ENCODE peak calls at places on chromosomes 1 and 21, in ten cellular contexts. K is heart right ventricle, R is IMR-90, Y is OCI-LY7, D is breast epithelium, E is lower lobe of right lung, U is mucosa of descending colon, C is cardiac muscle cell, P is mammary epithelial cell, I is thyroid gland. J is an unnamed sample.

GRCh38 chr21:40850071-40850470 is 3.1 kb upstream of the DSCAM start:
- DNase-seq in E (no peak), R (no peak), K (no peak), C (no peak), I (no peak), Y (no peak), D (no peak), U (no peak), P (peak; percentile 21), J (no peak)

GRCh38 chr21:15752763-15753407 is 23.1 kb downstream of the USP25 start:
- DNase-seq in K (no peak), Y (no peak), D (no peak), R (no peak), U (no peak), C (no peak), E (no peak), I (no peak), P (peak; percentile 40), J (no peak)

GRCh38 chr1:88961081-88961480 is 31.3 kb downstream of the KYAT3 start:
- DNase-seq in K (no peak), P (no peak), I (no peak), Y (no peak), C (no peak), D (no peak), U (no peak), R (no peak), E (no peak), J (no peak)

GRCh38 chr1:43382027-43382771 is 7.4 kb downstream of the MED8 start:
- DNase-seq in E (no peak), Y (no peak), P (no peak), U (no peak), K (no peak), I (no peak), D (no peak), R (no peak), C (peak; percentile 66), J (peak; percentile 77)

GRCh38 chr1:177340601-177341067 is 169.9 kb downstream of the BRINP2 start:
- DNase-seq in R (no peak), U (no peak), D (no peak), C (no peak), P (no peak), I (no peak), E (no peak), K (no peak), Y (no peak), J (no peak)

GRCh38 chr1:116962976-116963639 is 38.5 kb upstream of the CD101 start:
- DNase-seq in U (no peak), C (no peak), D (no peak), P (no peak), Y (no peak), K (no peak), R (no peak), I (no peak), E (peak; percentile 49), J (no peak)

GRCh38 chr1:51293898-51294515 is 36.4 kb downstream of the TTC39A start:
- DNase-seq in R (no peak), I (no peak), D (no peak), U (no peak), Y (no peak), K (no peak), C (no peak), P (no peak), E (no peak), J (no peak)

GRCh38 chr21:26846036-26846931 is 1.1 kb upstream of the ADAMTS1 start:
- DNase-seq in D (peak; percentile 71), K (peak; percentile 88), I (peak; percentile 82), P (peak; percentile 50), Y (no peak), U (peak; percentile 75), C (peak; percentile 93), R (peak; percentile 82), E (peak; percentile 78), J (no peak)

GRCh38 chr1:152543808-152544207 is 22.8 kb downstream of the LCE3E start:
- DNase-seq in I (no peak), C (no peak), E (no peak), R (no peak), D (no peak), U (no peak), P (no peak), Y (peak; percentile 8), K (no peak), J (peak; percentile 34)
- TF ChIP-seq CTCF in I (no peak), C (no peak), E (no peak), R (peak; percentile 7), D (no peak), U (no peak), P (peak; percentile 2), Y (peak; percentile 64), K (no peak), J (peak; percentile 73)

DNA sequence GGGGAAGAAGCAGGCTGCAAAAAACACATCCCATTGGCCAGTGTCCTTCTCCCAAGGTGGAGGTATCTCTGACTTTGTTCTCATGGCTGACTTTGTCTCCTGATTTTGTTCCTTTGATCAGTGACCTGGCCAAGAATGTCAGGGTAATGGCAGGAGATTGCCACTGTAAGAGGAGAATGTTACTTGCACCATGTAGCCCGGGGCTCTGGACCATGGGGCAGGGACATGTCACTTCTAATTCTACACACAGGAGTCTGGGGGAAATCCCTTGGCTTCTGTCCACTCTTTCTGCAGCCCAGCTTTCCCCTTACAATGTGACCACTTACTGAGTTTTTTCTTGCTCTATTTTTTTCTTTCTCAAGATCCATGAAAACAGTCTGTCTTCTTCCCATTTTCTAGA is 87.7 kb upstream of the LRRN2 start:
- DNase-seq in I (no peak), E (no peak), C (no peak), D (no peak), P (no peak), K (no peak), Y (no peak), R (no peak), U (no peak), J (no peak)
- H3K9me3 ChIP-seq in I (no peaks in the 10 kb centered on the region), E (no peaks in the 10 kb centered on the region), C (no peaks in the 10 kb centered on the region), D (no peaks in the 10 kb centered on the region), P (no peaks in the 10 kb centered on the region), K (no peaks in the 10 kb centered on the region), Y (no peaks in the 10 kb centered on the region), R (no peaks in the 10 kb centered on the region), U (no peaks in the 10 kb centered on the region), J (peaks cover 5% of the 10 kb centered on the region)

GRCh38 chr1:26197813-26198212 is 7.4 kb downstream of the CATSPER4 start:
- DNase-seq in P (no peak), I (no peak), U (no peak), K (no peak), R (no peak), C (no peak), D (no peak), E (no peak), Y (no peak), J (no peak)

GRCh38 chr1:26200413-26200812 is 10.0 kb downstream of the CATSPER4 start:
- DNase-seq in I (no peak), U (no peak), P (no peak), K (no peak), C (no peak), R (no peak), D (no peak), E (no peak), Y (no peak), J (no peak)

GRCh38 chr1:26203642-26204318 is 13.4 kb downstream of the CATSPER4 start:
- DNase-seq in R (no peak), P (no peak), K (no peak), D (no peak), I (no peak), Y (peak; percentile 11), C (no peak), E (no peak), U (no peak), J (peak; percentile 41)
- TF ChIP-seq CTCF in R (no peak), P (no peak), K (no peak), D (no peak), I (no peak), Y (peak; percentile 57), C (no peak), E (no peak), U (no peak), J (peak; percentile 51)

DNA sequence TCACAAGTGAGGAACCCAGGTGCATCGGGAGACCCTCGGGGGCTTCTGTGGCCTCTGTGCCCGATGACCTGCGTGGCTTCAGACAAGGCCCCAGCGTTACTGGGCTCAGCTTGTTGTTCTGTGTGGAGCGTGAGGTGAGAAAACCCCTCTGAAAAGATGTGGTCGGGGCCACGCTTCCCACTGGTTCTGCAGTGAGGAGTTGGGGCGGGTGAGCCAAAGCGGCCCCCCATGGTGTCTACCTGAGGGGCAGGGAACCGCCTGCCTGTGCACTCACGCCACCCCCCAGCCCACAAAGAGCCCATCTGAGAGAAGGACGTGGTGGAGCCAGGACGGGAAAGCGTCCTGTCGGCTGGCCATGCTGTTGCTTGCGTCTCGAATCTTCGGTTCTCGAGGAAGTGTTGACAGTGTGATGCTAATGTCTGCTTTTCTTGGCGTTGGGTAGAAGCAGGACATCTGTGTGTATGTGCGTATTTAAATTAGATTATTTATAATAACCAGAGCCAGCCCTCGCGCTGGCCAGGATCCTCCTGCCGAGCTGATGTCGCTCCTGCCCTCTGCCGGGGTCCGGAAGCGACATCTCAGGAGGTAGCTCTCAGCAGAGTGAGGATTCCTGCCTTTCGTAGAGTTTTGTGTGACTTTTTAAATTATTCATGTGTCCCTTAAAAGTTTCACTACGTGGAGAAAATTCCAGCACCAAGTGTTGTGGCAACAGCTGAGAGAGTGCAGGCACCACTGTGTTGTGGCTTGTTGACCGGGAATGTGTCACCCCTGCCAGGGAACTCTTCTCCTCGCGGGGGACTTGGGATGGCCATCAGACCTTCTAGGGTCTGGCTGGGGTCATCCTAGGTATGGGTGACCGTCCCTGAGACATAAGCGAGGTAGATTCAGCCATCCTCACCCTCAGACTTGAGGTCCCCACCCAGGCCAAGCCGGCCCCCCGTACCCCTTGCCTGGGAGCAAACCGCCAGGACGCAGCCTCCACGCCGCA is 15.3 kb downstream of the TMEM201 start:
- DNase-seq in R (peak; percentile 30), Y (no peak), E (no peak), D (no peak), K (no peak), I (no peak), U (peak; percentile 44), C (peak; percentile 20), P (no peak), J (no peak)
- H3K9me3 ChIP-seq in R (no peaks in the 10 kb centered on the region), Y (no peaks in the 10 kb centered on the region), E (no peaks in the 10 kb centered on the region), D (no peaks in the 10 kb centered on the region), K (no peaks in the 10 kb centered on the region), I (no peaks in the 10 kb centered on the region), U (no peaks in the 10 kb centered on the region), C (no peaks in the 10 kb centered on the region), P (no peaks in the 10 kb centered on the region), J (no peaks in the 10 kb centered on the region)

GRCh38 chr1:208036177-208036808 is 125.4 kb upstream of the CD34 start:
- DNase-seq in Y (peak; percentile 4), I (no peak), U (no peak), R (peak; percentile 31), E (no peak), C (peak; percentile 44), K (no peak), D (no peak), P (no peak), J (peak; percentile 88)
- TF ChIP-seq CTCF in Y (peak; percentile 54), I (no peak), U (no peak), R (peak; percentile 24), E (no peak), C (peak; percentile 38), K (peak; percentile 41), D (no peak), P (no peak), J (peak; percentile 96)

GRCh38 chr1:25746299-25747045 is 53.5 kb upstream of the SELENON start:
- DNase-seq in I (no peak), C (no peak), P (no peak), D (no peak), K (no peak), U (no peak), Y (no peak), E (peak; percentile 33), R (no peak), J (no peak)
- H3K9me3 ChIP-seq in I (no peaks in the 10 kb centered on the region), C (no peaks in the 10 kb centered on the region), P (no peaks in the 10 kb centered on the region), D (no peaks in the 10 kb centered on the region), K (no peaks in the 10 kb centered on the region), U (no peaks in the 10 kb centered on the region), Y (no peaks in the 10 kb centered on the region), E (no peaks in the 10 kb centered on the region), R (no peaks in the 10 kb centered on the region), J (no peaks in the 10 kb centered on the region)

GRCh38 chr1:55288245-55288644 is 73.1 kb upstream of the USP24 start:
- DNase-seq in U (no peak), P (no peak), E (no peak), D (no peak), C (no peak), R (no peak), K (no peak), I (no peak), Y (peak; percentile 25), J (no peak)
- TF ChIP-seq CTCF in U (no peak), P (no peak), E (no peak), D (no peak), C (no peak), R (no peak), K (no peak), I (no peak), Y (no peak), J (no peak)

J was measured in WERI-Rb-1.